ENCODE peak calls at places on chromosomes 5 and 9, in eight cellular contexts. G, L, M, Q, D, N, X and T are unnamed samples.

GRCh38 chr9:111038336-111039202 is at the start of gene LPAR1:
- DNase-seq in D (peak), L (peak), M (peak), G (peak), X (peak), N (peak), Q (peak), T (no peak)

GRCh38 chr9:79164396-79164795 is 407.4 kb upstream of the TLE4 start:
- DNase-seq in Q (no peak), G (no peak), L (no peak), N (no peak), X (no peak), D (no peak), M (peak), T (no peak)

GRCh38 chr9:127805620-127806019 is 2.9 kb downstream of the FPGS start:
- DNase-seq in Q (peak), L (no peak), M (peak), G (no peak), D (peak), X (peak), N (no peak), T (no peak)

GRCh38 chr5:133827830-133828229 is 140.6 kb downstream of the C5orf15 start:
- DNase-seq in L (no peak), D (no peak), N (no peak), X (no peak), Q (no peak), M (no peak), G (no peak), T (no peak)

GRCh38 chr9:135776893-135777622 is 75.1 kb downstream of the KCNT1 start:
- DNase-seq in N (no peak), G (no peak), D (no peak), M (no peak), X (no peak), Q (no peak), L (no peak), T (peak)

GRCh38 chr5:114266374-114266773 is 95.5 kb upstream of the KCNN2 start:
- DNase-seq in Q (no peak), G (no peak), X (no peak), L (no peak), D (no peak), M (no peak), N (no peak), T (no peak)

GRCh38 chr5:145587308-145588071 is 247.7 kb downstream of the PRELID2 start:
- DNase-seq in D (no peak), G (no peak), L (no peak), X (no peak), M (peak), Q (no peak), N (no peak), T (no peak)

GRCh38 chr9:31336391-31336790 is 1048.1 kb upstream of the ACO1 start:
- DNase-seq in D (no peak), G (no peak), N (no peak), X (no peak), M (no peak), L (no peak), Q (no peak), T (no peak)

GRCh38 chr9:85610074-85610855 is 131.5 kb downstream of the AGTPBP1 start:
- DNase-seq in D (peak), X (peak), Q (no peak), M (peak), L (no peak), N (no peak), G (no peak), T (no peak)

GRCh38 chr5:95932941-95933340 is 28.7 kb downstream of the ELL2 start:
- DNase-seq in N (no peak), D (no peak), Q (no peak), M (no peak), G (no peak), X (no peak), L (no peak), T (no peak)

DNA sequence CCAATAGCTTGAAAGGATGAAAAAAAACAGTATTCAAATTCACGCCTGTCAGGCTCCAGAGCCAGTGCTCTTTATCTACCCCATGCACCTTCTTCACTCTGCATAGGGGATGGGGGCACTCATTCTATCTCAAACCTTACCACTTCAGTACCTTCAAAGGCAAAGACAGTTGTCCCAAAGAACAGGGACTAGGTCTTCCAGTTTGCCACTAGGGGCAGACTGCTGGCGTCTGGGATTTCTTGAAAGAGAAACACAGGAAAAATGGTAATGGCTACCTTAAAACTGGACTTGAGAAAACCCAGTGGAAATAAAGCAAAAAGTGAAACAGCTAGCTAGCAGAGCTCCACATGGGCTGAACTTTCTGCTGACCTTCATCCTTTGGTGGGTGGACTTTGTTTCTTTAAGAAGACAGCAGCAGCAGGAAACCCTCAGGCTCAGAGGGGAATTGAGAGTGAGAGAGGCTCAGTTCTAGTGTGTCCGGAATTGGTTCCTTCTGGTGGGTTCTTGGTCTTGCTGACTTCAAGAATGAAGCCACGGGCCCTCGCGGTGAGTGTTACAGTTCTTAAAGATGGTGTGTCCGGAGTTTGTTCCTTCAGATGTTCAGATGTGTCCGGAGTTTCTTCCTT is 41.0 kb upstream of the SLC36A1 start:
- DNase-seq in G (no peak), Q (no peak), L (no peak), N (no peak), M (peak), X (no peak), D (no peak), T (no peak)
- TF ChIP-seq CTCF in G (peak), Q (peak), L (peak), N (no peak), M (peak), X (peak), D (no peak), T (no peak)

GRCh38 chr5:180291234-180291940 is 496 bp downstream of the MAPK9 start:
- DNase-seq in Q (peak), N (peak), L (no peak), X (peak), M (no peak), G (no peak), D (peak), T (peak)
- TF ChIP-seq CTCF in Q (no peak), N (no peak), L (no peak), X (no peak), M (no peak), G (peak), D (no peak), T (no peak)

DNA sequence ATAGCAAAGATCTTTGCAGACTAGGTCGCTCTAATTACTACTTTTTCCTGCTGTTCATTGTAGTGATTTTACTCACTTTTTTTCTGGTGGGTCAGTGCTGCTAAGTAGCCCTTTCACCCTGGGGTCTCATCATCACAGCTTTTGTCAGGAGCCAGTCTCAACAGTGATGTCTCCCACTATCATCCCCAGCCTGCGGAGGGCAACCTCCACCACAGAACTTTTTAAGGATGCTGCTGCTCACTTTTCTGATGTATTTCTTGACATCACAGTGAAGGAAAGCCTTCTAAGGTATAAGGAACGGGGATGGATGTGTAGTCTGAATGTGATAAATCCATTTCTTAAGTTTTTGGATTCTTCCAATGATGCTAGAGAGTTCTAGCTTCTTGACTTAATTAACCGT is 242.5 kb upstream of the RIOK2 start:
- DNase-seq in L (no peak), D (peak), N (no peak), G (no peak), M (peak), X (peak), Q (no peak), T (no peak)
- TF ChIP-seq CTCF in L (peak), D (no peak), N (no peak), G (peak), M (peak), X (no peak), Q (peak), T (peak)

GRCh38 chr9:94796687-94797086 is 70.2 kb downstream of the AOPEP start:
- DNase-seq in M (no peak), L (no peak), G (no peak), N (no peak), X (no peak), D (no peak), Q (no peak), T (no peak)
- TF ChIP-seq CTCF in M (no peak), L (no peak), G (no peak), N (no peak), X (no peak), D (no peak), Q (no peak), T (no peak)

DNA sequence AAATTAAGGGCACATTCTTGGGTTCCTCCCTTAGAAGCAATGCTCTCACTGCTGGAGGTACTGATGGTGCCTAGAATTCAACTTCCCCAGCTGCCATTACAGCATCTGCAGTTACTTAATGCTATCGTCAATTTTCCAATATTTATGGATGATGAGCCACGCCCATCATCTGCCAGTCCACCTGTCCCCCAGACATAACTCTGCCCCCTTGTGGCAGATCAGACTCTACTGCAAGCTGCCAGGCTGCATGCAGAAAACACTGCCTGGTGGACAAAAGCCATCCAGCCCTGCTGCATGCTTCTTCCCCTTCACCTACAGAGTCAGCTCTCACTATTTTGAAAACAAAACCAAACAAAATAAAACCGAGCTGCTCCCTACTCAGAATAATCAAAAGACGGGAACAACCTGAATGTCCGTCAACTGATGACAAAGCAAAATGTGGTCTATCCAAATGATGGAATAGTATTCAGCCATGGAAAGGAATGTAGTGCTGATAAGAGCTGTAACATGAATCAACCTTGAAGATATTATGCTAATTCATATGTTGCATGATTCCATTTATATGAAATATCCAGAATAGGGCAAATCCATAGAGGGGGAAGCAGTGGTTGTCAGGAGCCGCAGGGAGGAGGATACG is 66.4 kb downstream of the RETREG1 start:
- DNase-seq in L (no peak), Q (no peak), M (peak), D (peak), N (no peak), X (peak), G (no peak), T (no peak)
- TF ChIP-seq CTCF in L (peak), Q (peak), M (peak), D (peak), N (no peak), X (peak), G (peak), T (no peak)

DNA sequence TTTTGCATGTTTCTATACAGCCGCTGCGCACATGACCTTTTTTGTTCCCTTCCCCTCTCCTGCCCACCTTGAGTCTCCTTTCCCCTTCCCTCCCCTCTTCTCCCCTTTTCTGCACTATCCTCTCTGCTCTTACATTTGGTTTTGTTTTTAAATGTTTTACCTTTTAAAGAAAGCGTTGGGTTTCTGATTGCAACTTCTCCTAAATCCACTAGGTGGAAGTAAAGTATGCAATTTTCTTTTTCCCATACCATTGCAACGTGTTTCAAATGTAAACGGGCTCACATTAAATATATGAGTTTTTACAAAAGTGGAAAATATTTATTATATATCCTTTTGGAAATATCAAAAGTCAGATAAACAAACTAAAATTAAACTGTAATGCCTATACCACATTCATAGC is 500.9 kb downstream of the DIRAS2 start:
- DNase-seq in L (no peak), N (no peak), Q (no peak), X (no peak), M (peak), G (no peak), D (no peak), T (no peak)
- TF ChIP-seq CTCF in L (peak), N (no peak), Q (peak), X (peak), M (peak), G (peak), D (no peak), T (no peak)

GRCh38 chr5:168110384-168110783 is 181.1 kb upstream of the WWC1 start:
- DNase-seq in Q (no peak), D (no peak), N (no peak), M (no peak), L (no peak), G (no peak), X (no peak), T (no peak)

GRCh38 chr5:168117469-168117868 is 174.0 kb upstream of the WWC1 start:
- DNase-seq in G (no peak), N (no peak), D (no peak), X (no peak), L (no peak), Q (no peak), M (no peak), T (no peak)

GRCh38 chr5:168111433-168111832 is 180.0 kb upstream of the WWC1 start:
- DNase-seq in L (no peak), G (no peak), Q (no peak), D (no peak), M (no peak), N (no peak), X (no peak), T (no peak)

GRCh38 chr5:168118042-168118668 is 173.3 kb upstream of the WWC1 start:
- DNase-seq in G (no peak), N (no peak), X (no peak), Q (no peak), D (no peak), L (no peak), M (no peak), T (no peak)

GRCh38 chr5:168114444-168115017 is 176.9 kb upstream of the WWC1 start:
- DNase-seq in Q (no peak), X (peak), L (no peak), M (peak), D (peak), N (no peak), G (no peak), T (peak)
- TF ChIP-seq CTCF in Q (peak), X (peak), L (peak), M (peak), D (peak), N (no peak), G (peak), T (peak)

GRCh38 chr5:147673276-147673675 is 109.3 kb downstream of the JAKMIP2 start:
- DNase-seq in L (no peak), X (no peak), Q (no peak), D (no peak), M (no peak), N (no peak), G (no peak), T (no peak)

GRCh38 chr5:147668385-147668784 is 114.1 kb downstream of the JAKMIP2 start:
- DNase-seq in X (no peak), L (no peak), N (no peak), M (no peak), D (no peak), Q (no peak), G (no peak), T (no peak)

GRCh38 chr5:147669113-147669869 is 113.2 kb downstream of the JAKMIP2 start:
- DNase-seq in M (no peak), N (no peak), L (no peak), G (no peak), D (no peak), X (no peak), Q (no peak), T (no peak)

GRCh38 chr5:147670815-147671214 is 111.7 kb downstream of the JAKMIP2 start:
- DNase-seq in N (no peak), G (no peak), X (no peak), M (no peak), L (no peak), D (no peak), Q (no peak), T (no peak)

GRCh38 chr5:147671365-147671764 is 111.2 kb downstream of the JAKMIP2 start:
- DNase-seq in Q (no peak), X (no peak), N (no peak), G (no peak), L (no peak), D (no peak), M (no peak), T (no peak)
- TF ChIP-seq CTCF in Q (no peak), X (no peak), N (no peak), G (no peak), L (no peak), D (no peak), M (no peak), T (no peak)

GRCh38 chr5:123785160-123786001 is 273.4 kb downstream of the CSNK1G3 start:
- DNase-seq in M (peak), G (no peak), N (no peak), D (peak), L (no peak), X (no peak), Q (no peak), T (no peak)
- TF ChIP-seq CTCF in M (no peak), G (no peak), N (no peak), D (no peak), L (no peak), X (no peak), Q (no peak), T (no peak)